ENCODE peak calls at places on chromosome 4, in four cellular contexts. Y, S, M and C are unnamed samples.

GRCh38 chr4:59704621-59705020 is 1495.5 kb upstream of the ADGRL3 start:
- DNase-seq in Y (no peak), S (no peak), M (no peak), C (no peak)

GRCh38 chr4:147160908-147161513 is 215.3 kb upstream of the TTC29 start:
- DNase-seq in Y (peak; percentile 79), S (peak; percentile 37), M (no peak), C (peak; percentile 4)

GRCh38 chr4:56506110-56506705 is 617 bp downstream of the ARL9 start:
- DNase-seq in Y (peak; percentile 18), S (no peak), M (no peak), C (no peak)

GRCh38 chr4:159764343-159764952 is 661.6 kb downstream of the RAPGEF2 start:
- DNase-seq in Y (peak; percentile 63), S (peak; percentile 71), M (no peak), C (no peak)

GRCh38 chr4:150217192-150217591 is 138.9 kb downstream of the DCLK2 start:
- DNase-seq in Y (peak; percentile 71), S (peak; percentile 81), M (no peak), C (no peak)

GRCh38 chr4:78293841-78294301 is 236.7 kb downstream of the FRAS1 start:
- DNase-seq in Y (peak; percentile 87), S (peak; percentile 86), M (no peak), C (no peak)

GRCh38 chr4:40321671-40322131 is 13.4 kb upstream of the CHRNA9 start:
- DNase-seq in Y (peak; percentile 95), S (no peak), M (no peak), C (no peak)

GRCh38 chr4:87121332-87122065 is 98.9 kb downstream of the KLHL8 start:
- DNase-seq in Y (peak; percentile 12), S (no peak), M (no peak), C (no peak)

GRCh38 chr4:186296481-186296880 is 30.5 kb downstream of the F11 start:
- DNase-seq in Y (no peak), S (no peak), M (no peak), C (no peak)

GRCh38 chr4:26885912-26886274 is 25.3 kb downstream of the STIM2 start:
- DNase-seq in Y (no peak), S (no peak), M (no peak), C (peak; percentile 72)

GRCh38 chr4:123453006-123453685 is 56.6 kb downstream of the SPRY1 start:
- DNase-seq in Y (no peak), S (peak; percentile 23), M (no peak), C (no peak)

GRCh38 chr4:156756118-156756517 is 215.5 kb downstream of the PDGFC start:
- DNase-seq in Y (peak; percentile 43), S (no peak), M (no peak), C (no peak)

GRCh38 chr4:107564326-107564725 is 155.7 kb downstream of the PAPSS1 start:
- DNase-seq in Y (no peak), S (peak; percentile 86), M (no peak), C (no peak)

GRCh38 chr4:53100801-53101581 is 238.9 kb downstream of the RASL11B start:
- DNase-seq in Y (peak; percentile 62), S (peak; percentile 33), M (no peak), C (no peak)

GRCh38 chr4:150126880-150127236 is 48.6 kb downstream of the DCLK2 start:
- DNase-seq in Y (peak; percentile 60), S (peak; percentile 60), M (no peak), C (no peak)

GRCh38 chr4:177446571-177446970 is 4.3 kb upstream of the AGA start:
- DNase-seq in Y (no peak), S (no peak), M (no peak), C (no peak)

GRCh38 chr4:159280442-159281172 is 177.7 kb downstream of the RAPGEF2 start:
- DNase-seq in Y (no peak), S (no peak), M (no peak), C (no peak)

GRCh38 chr4:159292137-159292896 is 189.4 kb downstream of the RAPGEF2 start:
- DNase-seq in Y (no peak), S (no peak), M (no peak), C (no peak)

GRCh38 chr4:31106419-31106818 is 386.2 kb downstream of the PCDH7 start:
- DNase-seq in Y (no peak), S (no peak), M (no peak), C (no peak)

GRCh38 chr4:36844448-36844847 is 400.1 kb upstream of the NWD2 start:
- DNase-seq in Y (no peak), S (no peak), M (no peak), C (no peak)

GRCh38 chr4:5812506-5813229 is 80.2 kb downstream of the CRMP1 start:
- DNase-seq in Y (peak; percentile 88), S (peak; percentile 56), M (no peak), C (peak; percentile 14)

GRCh38 chr4:74859163-74859562 is 64.8 kb upstream of the BTC start:
- DNase-seq in Y (no peak), S (no peak), M (no peak), C (no peak)

GRCh38 chr4:56215138-56215793 is 172.0 kb downstream of the AASDH start:
- DNase-seq in Y (no peak), S (no peak), M (no peak), C (no peak)

GRCh38 chr4:116150152-116150551 is 935.2 kb downstream of the TRAM1L1 start:
- DNase-seq in Y (no peak), S (no peak), M (no peak), C (no peak)

GRCh38 chr4:7960017-7960789 is 20.5 kb upstream of the AFAP1 start:
- DNase-seq in Y (no peak), S (no peak), M (no peak), C (no peak)

GRCh38 chr4:110611968-110612447 is 10.9 kb downstream of the PITX2 start:
- DNase-seq in Y (no peak), S (no peak), M (no peak), C (no peak)

GRCh38 chr4:110609044-110609750 is 13.7 kb downstream of the PITX2 start:
- DNase-seq in Y (no peak), S (no peak), M (no peak), C (no peak)

GRCh38 chr4:110610620-110610939 is 12.3 kb downstream of the PITX2 start:
- DNase-seq in Y (no peak), S (no peak), M (no peak), C (no peak)

GRCh38 chr4:110612631-110613269 is 10.1 kb downstream of the PITX2 start:
- DNase-seq in Y (no peak), S (no peak), M (peak; percentile 66), C (no peak)

GRCh38 chr4:110610940-110611785 is 11.7 kb downstream of the PITX2 start:
- DNase-seq in Y (no peak), S (no peak), M (peak; percentile 70), C (no peak)
- H3K4me3 ChIP-seq in Y (peak overlapping the region; percentile 72), S (no peak overlapping the region), M (peak overlapping the region; percentile 4), C (no peak overlapping the region)

GRCh38 chr4:118920247-118920646 is 31.6 kb downstream of the SYNPO2 start:
- DNase-seq in Y (no peak), S (no peak), M (peak; percentile 52), C (no peak)

GRCh38 chr4:118923891-118924290 is 35.2 kb downstream of the SYNPO2 start:
- DNase-seq in Y (no peak), S (no peak), M (no peak), C (no peak)

GRCh38 chr4:118917582-118917981 is 28.9 kb downstream of the SYNPO2 start:
- DNase-seq in Y (peak; percentile 30), S (no peak), M (no peak), C (no peak)

GRCh38 chr4:118918388-118918787 is 29.7 kb downstream of the SYNPO2 start:
- DNase-seq in Y (peak; percentile 84), S (peak; percentile 86), M (no peak), C (no peak)

GRCh38 chr4:118921736-118922135 is 33.1 kb downstream of the SYNPO2 start:
- DNase-seq in Y (no peak), S (no peak), M (no peak), C (no peak)
- H3K4me3 ChIP-seq in Y (no peak overlapping the region), S (no peak overlapping the region), M (no peak overlapping the region), C (no peak overlapping the region)

DNA sequence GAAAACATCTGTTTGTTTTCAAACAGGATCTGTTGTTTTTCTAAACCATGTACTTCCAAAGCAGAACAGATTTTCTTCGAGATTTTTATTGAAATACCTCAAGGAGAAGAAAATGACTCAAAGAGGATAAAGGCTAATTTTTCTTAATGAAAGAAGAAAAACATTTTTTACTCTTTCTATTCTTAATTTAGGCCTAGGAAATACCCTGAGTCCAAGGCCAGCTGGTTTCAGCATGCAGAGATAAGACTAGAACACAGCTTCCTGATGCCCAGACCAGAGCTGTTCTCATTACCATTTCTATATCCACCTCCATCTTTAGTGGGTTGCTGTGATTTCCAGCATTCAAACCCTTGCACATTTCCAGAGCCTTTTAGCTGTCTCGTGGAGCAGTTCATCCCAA is 18.3 kb downstream of the GAB1 start:
- DNase-seq in Y (peak; percentile 59), S (no peak), M (no peak), C (no peak)
- H3K4me3 ChIP-seq in Y (no peak overlapping the region), S (no peak overlapping the region), M (no peak overlapping the region), C (no peak overlapping the region)

GRCh38 chr4:95000076-95000648 is 242.4 kb downstream of the BMPR1B start:
- DNase-seq in Y (peak; percentile 55), S (no peak), M (no peak), C (no peak)

DNA sequence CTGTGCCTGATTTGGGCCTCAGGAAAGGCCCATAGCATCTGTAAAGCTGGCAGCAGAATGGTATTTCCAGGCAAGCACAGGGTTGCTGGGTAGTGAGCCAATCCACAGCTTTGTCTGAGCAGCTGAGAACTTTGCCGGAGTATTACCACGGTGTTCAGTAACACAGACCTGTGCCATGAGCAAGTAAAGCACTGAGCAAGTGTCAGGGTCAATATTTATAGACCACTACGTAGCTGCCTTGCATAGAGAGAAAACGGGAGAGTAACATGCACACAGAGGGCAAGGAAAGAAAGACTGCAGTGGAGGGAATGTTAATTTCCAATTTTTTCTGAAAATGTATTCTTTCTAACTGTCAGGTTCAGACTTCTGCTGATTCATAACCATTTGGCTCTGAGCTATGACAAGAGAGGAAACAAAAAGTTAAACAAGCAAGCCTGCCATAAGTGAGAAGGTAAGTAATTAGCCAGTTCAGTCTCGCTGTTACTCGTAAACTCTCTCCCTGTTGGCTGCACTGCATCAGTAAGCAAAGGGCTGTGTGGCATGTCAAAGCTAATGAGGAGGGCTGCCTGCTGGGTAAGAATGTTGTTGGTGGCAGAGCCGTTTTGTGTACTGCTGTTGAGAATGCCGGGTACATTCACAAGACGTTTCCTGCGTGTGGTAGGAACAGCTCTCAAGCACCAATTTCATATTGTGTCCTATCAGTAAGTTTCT is 238.1 kb downstream of the BMPR1B start:
- DNase-seq in Y (peak; percentile 48), S (no peak), M (no peak), C (peak; percentile 18)
- H3K4me3 ChIP-seq in Y (peak overlapping the region; percentile 71), S (peak overlapping the region; percentile 9), M (peak overlapping the region; percentile 36), C (no peak overlapping the region)